ENCODE peak calls at places on chromosomes 2 and 18, in five cellular contexts. Z is K562, K is tibial nerve, Q is ovary, X is upper lobe of left lung. J is an unnamed sample.

GRCh38 chr2:141384676-141385075 is 746.1 kb downstream of the LRP1B start:
- DNase-seq in Z (no peak), K (no peak), Q (no peak), X (no peak), J (no peak)

GRCh38 chr18:71105994-71106546 is 817.2 kb downstream of the SOCS6 start:
- DNase-seq in Z (no peak), K (no peak), Q (no peak), X (no peak), J (no peak)

GRCh38 chr2:207219716-207220414 is 54.1 kb upstream of the KLF7 start:
- DNase-seq in Z (no peak), K (no peak), Q (no peak), X (no peak), J (no peak)

GRCh38 chr18:23584019-23584970 is 2.0 kb downstream of the NPC1 start:
- DNase-seq in Z (no peak), K (no peak), Q (no peak), X (no peak), J (no peak)

GRCh38 chr2:157257312-157258252 is at the start of gene GALNT5:
- DNase-seq in Z (peak; percentile 52), K (no peak), Q (no peak), X (no peak), J (peak; percentile 28)

GRCh38 chr18:24136967-24137373 is 1.9 kb upstream of the CABYR start:
- DNase-seq in Z (no peak), K (no peak), Q (no peak), X (no peak), J (no peak)

GRCh38 chr2:178419123-178419522 is 31.9 kb downstream of the PRKRA start:
- DNase-seq in Z (peak; percentile 39), K (no peak), Q (no peak), X (no peak), J (no peak)

GRCh38 chr2:37489536-37489935 is 145.1 kb downstream of the QPCT start:
- DNase-seq in Z (no peak), K (no peak), Q (no peak), X (no peak), J (no peak)

GRCh38 chr2:28617502-28618184 is 121.8 kb downstream of the PLB1 start:
- DNase-seq in Z (no peak), K (no peak), Q (no peak), X (no peak), J (no peak)

GRCh38 chr2:76257802-76258201 is 547.1 kb upstream of the GCFC2 start:
- DNase-seq in Z (no peak), K (no peak), Q (no peak), X (no peak), J (no peak)

GRCh38 chr2:23782126-23782525 is 144.8 kb downstream of the ATAD2B start:
- DNase-seq in Z (no peak), K (no peak), Q (no peak), X (no peak), J (no peak)

GRCh38 chr2:107627164-107627563 is 199.5 kb upstream of the RGPD4 start:
- DNase-seq in Z (no peak), K (no peak), Q (no peak), X (no peak), J (no peak)

GRCh38 chr2:47033102-47033880 is 117.7 kb upstream of the MCFD2 start:
- DNase-seq in Z (no peak), K (no peak), Q (no peak), X (peak; percentile 34), J (no peak)

GRCh38 chr2:24754985-24755690 is 38.1 kb downstream of the PTRHD1 start:
- DNase-seq in Z (no peak), K (no peak), Q (no peak), X (no peak), J (no peak)

GRCh38 chr2:52668752-52669151 is 1098.9 kb upstream of the CHAC2 start:
- DNase-seq in Z (no peak), K (no peak), Q (no peak), X (no peak), J (no peak)
- TF ChIP-seq EP300 in Z (no peak), K (no peak), Q (no peak), X (no peak), J (no peak)

GRCh38 chr18:7908686-7909299 is 341.7 kb downstream of the PTPRM start:
- DNase-seq in Z (no peak), K (no peak), Q (no peak), X (no peak), J (no peak)

GRCh38 chr18:7901657-7902056 is 334.5 kb downstream of the PTPRM start:
- DNase-seq in Z (no peak), K (no peak), Q (no peak), X (no peak), J (no peak)

GRCh38 chr18:7899078-7899477 is 332.0 kb downstream of the PTPRM start:
- DNase-seq in Z (no peak), K (no peak), Q (no peak), X (no peak), J (no peak)

GRCh38 chr18:7902399-7902839 is 335.3 kb downstream of the PTPRM start:
- DNase-seq in Z (no peak), K (no peak), Q (peak; percentile 62), X (no peak), J (peak; percentile 29)

GRCh38 chr18:7904529-7904928 is 337.4 kb downstream of the PTPRM start:
- DNase-seq in Z (no peak), K (no peak), Q (no peak), X (no peak), J (no peak)
- TF ChIP-seq EP300 in Z (no peak), K (no peak), Q (no peak), X (no peak), J (peak; percentile 13)

DNA sequence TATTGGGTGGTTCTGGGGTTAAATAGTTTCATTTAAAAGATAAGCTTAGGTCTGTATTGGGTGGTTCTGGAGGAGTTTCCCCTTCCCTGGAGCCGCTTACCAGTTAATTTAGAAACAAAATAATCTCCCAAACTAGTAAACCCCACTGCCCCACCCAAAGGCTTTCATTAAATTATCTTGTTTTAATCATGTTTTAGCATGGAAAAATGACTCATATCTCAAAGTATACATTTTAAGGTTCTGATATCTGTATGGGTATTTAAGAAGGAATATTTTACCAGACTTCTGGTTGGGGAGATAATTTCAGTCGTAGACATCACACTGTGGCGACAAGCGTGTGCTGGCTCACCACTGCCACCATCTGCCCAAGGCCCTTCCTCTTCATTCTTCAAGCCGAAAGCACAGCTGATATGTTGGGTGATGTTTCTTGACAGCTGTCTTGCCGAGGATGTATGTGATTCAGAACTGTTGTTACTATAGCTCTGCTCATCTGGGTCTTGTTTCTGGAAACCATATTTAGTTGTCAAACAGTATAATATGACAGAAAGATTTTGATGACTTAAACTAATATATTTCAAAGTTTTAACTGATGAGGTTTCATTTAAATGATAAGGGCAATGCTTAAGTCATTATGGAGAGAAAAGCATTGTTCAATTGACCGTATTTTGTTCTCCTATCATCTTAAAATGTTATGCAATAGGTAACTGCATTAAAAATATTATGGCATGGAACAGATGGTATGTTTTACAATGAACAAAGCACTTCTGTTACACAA is 5.1 kb downstream of the FIGLA start:
- DNase-seq in Z (peak; percentile 66), K (no peak), Q (no peak), X (no peak), J (no peak)
- TF ChIP-seq EP300 in Z (peak; percentile 63), K (no peak), Q (no peak), X (no peak), J (no peak)

GRCh38 chr2:85706604-85707296 is 12.6 kb downstream of the GNLY start:
- DNase-seq in Z (no peak), K (peak; percentile 48), Q (no peak), X (no peak), J (peak; percentile 32)

GRCh38 chr2:85704038-85704437 is 9.9 kb downstream of the GNLY start:
- DNase-seq in Z (no peak), K (no peak), Q (no peak), X (no peak), J (no peak)

GRCh38 chr2:85704800-85705679 is 10.9 kb downstream of the GNLY start:
- DNase-seq in Z (no peak), K (no peak), Q (no peak), X (no peak), J (no peak)

GRCh38 chr2:85706063-85706462 is 11.9 kb downstream of the GNLY start:
- DNase-seq in Z (no peak), K (no peak), Q (no peak), X (no peak), J (no peak)

DNA sequence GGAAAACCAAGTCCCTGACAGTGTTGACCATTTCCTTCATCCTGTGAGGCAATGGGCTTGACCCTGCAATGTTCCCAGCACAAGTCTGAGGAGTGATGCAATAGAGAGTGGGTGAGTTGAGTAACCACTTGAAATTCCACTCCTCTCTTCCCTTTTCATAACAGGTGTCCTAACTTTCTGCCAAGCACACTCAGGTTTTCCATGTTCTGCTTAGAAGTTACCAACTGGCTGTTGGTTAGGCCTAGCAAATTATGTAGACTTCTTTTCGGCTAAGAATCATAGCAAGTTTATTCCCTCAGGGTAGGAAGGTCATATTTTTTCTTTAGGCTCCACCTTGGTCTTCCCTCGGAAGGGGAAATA is 11.5 kb downstream of the GNLY start:
- DNase-seq in Z (no peak), K (peak; percentile 86), Q (no peak), X (no peak), J (peak; percentile 28)
- TF ChIP-seq EP300 in Z (peak; percentile 26), K (peak; percentile 97), Q (peak; percentile 84), X (peak; percentile 100), J (peak; percentile 81)

DNA sequence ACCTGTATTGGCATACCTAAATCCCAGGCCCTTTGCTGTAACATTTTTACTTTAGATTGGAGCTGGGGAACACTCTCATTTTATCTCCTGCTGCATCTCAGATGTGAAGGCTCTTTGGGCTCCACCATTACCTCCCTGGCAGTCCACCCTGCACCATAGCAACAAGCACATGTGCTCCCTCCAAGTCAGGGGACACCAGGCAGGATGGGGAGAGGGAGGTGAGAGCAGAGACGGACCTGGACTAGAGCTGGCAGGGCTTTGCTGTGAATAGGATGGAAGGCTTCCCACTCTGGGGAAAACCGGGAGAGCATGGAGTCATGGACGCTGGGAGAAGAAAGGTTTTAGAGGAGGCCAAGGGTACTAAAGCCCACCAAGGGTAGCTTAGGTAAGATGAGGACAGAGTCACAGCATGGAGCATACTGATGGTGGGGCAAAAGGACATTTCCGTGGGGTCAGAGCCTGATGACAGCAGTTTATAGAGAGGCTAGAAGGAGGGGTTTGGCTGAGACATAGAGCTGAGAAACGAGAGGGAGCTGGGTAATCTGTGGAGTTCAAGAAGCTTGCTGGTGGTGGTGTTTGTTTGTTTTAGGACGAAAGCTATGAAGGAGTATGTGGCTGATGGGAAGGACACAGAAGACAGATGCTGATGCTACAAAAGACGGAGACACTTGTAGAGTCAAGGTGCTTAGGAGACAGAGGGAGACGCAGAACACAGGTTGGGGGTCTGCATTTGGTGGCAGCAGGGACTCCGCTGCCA is 134.8 kb downstream of the COL6A3 start:
- DNase-seq in Z (no peak), K (no peak), Q (peak; percentile 20), X (no peak), J (no peak)
- TF ChIP-seq EP300 in Z (no peak), K (no peak), Q (no peak), X (no peak), J (no peak)

J was measured in transverse colon.